ENCODE peak calls at places on chromosome 15, in four cellular contexts. J is GM12878, Z is K562, N is HepG2. M is an unnamed sample.

GRCh38 chr15:38782156-38782555 is 217.5 kb upstream of the RASGRP1 start:
- DNase-seq in Z (no peak), N (no peak), J (no peak), M (no peak)

GRCh38 chr15:40762919-40763800 is 708 bp upstream of the GCHFR start:
- DNase-seq in Z (peak), J (no peak), N (peak), M (peak)

GRCh38 chr15:93018574-93018973 is 70.4 kb downstream of the RGMA start:
- DNase-seq in J (no peak), Z (no peak), N (no peak), M (no peak)

GRCh38 chr15:78422571-78423340 is 15.3 kb upstream of the IREB2 start:
- DNase-seq in N (peak), Z (peak), J (no peak), M (peak)

GRCh38 chr15:63389902-63390301 is 8.3 kb upstream of the CA12 start:
- DNase-seq in N (peak), J (no peak), Z (peak), M (no peak)

GRCh38 chr15:67072951-67073350 is 7.5 kb downstream of the SMAD3 start:
- DNase-seq in N (no peak), J (no peak), Z (no peak), M (no peak)

GRCh38 chr15:78067328-78068241 is 9.9 kb downstream of the TBC1D2B start:
- DNase-seq in J (no peak), N (no peak), Z (no peak), M (peak)

GRCh38 chr15:90062023-90062728 is 40.1 kb downstream of the IDH2 start:
- DNase-seq in J (no peak), Z (peak), N (no peak), M (peak)

GRCh38 chr15:63522143-63522531 is 17.7 kb downstream of the USP3 start:
- DNase-seq in Z (no peak), J (no peak), N (no peak), M (no peak)

GRCh38 chr15:60804986-60805949 is 326.3 kb upstream of the ICE2 start:
- DNase-seq in Z (no peak), J (no peak), N (no peak), M (peak)

GRCh38 chr15:73927476-73928240 is 1.4 kb downstream of the LOXL1 start:
- DNase-seq in Z (peak), J (no peak), N (no peak), M (peak)

GRCh38 chr15:82312611-82313349 is 36.5 kb downstream of the GOLGA6L10 start:
- DNase-seq in N (no peak), Z (no peak), J (no peak), M (no peak)

GRCh38 chr15:40244961-40245523 is 6.2 kb downstream of the PAK6 start:
- DNase-seq in J (no peak), N (peak), Z (no peak), M (peak)

GRCh38 chr15:31503256-31503655 is 176.6 kb downstream of the KLF13 start:
- DNase-seq in N (no peak), J (no peak), Z (no peak), M (no peak)

GRCh38 chr15:92130244-92130643 is 263.4 kb upstream of the ST8SIA2 start:
- DNase-seq in Z (no peak), J (no peak), N (no peak), M (no peak)

GRCh38 chr15:74382004-74382816 is 14.8 kb upstream of the CYP11A1 start:
- DNase-seq in Z (peak), N (peak), J (no peak), M (peak)

GRCh38 chr15:65583701-65584100 is 27.2 kb downstream of the INTS14 start:
- DNase-seq in N (peak), J (peak), Z (no peak), M (no peak)

GRCh38 chr15:57625703-57626448 is 34.2 kb downstream of the MYZAP start:
- DNase-seq in N (no peak), J (no peak), Z (no peak), M (no peak)

GRCh38 chr15:68364028-68364659 is 67.8 kb downstream of the ITGA11 start:
- DNase-seq in Z (no peak), N (no peak), J (no peak), M (no peak)

GRCh38 chr15:77959094-77959879 is 118.2 kb downstream of the TBC1D2B start:
- DNase-seq in J (peak), Z (peak), N (peak), M (peak)

GRCh38 chr15:92683511-92683834 is 27.9 kb upstream of the FAM174B start:
- DNase-seq in J (no peak), N (peak), Z (no peak), M (peak)

GRCh38 chr15:88572030-88572333 is 25.5 kb upstream of the DET1 start:
- DNase-seq in Z (no peak), N (no peak), J (no peak), M (no peak)
- TF ChIP-seq NR2C2 in Z (no peak), N (no peak), J (no peak), M (no peak)

GRCh38 chr15:79878078-79878705 is 18.6 kb downstream of the MTHFS start:
- DNase-seq in Z (no peak), N (no peak), J (no peak), M (no peak)
- TF ChIP-seq CREM in Z (no peak), N (no peak), J (no peak), M (no peak)

GRCh38 chr15:69484837-69485236 is 32.2 kb downstream of the RPLP1 start:
- DNase-seq in Z (no peak), J (no peak), N (no peak), M (no peak)

GRCh38 chr15:69478259-69478687 is 25.7 kb downstream of the RPLP1 start:
- DNase-seq in J (no peak), N (peak), Z (peak), M (peak)

GRCh38 chr15:69480932-69481331 is 28.3 kb downstream of the RPLP1 start:
- DNase-seq in Z (no peak), J (no peak), N (no peak), M (no peak)

GRCh38 chr15:69479971-69480370 is 27.4 kb downstream of the RPLP1 start:
- DNase-seq in J (no peak), Z (no peak), N (no peak), M (no peak)

DNA sequence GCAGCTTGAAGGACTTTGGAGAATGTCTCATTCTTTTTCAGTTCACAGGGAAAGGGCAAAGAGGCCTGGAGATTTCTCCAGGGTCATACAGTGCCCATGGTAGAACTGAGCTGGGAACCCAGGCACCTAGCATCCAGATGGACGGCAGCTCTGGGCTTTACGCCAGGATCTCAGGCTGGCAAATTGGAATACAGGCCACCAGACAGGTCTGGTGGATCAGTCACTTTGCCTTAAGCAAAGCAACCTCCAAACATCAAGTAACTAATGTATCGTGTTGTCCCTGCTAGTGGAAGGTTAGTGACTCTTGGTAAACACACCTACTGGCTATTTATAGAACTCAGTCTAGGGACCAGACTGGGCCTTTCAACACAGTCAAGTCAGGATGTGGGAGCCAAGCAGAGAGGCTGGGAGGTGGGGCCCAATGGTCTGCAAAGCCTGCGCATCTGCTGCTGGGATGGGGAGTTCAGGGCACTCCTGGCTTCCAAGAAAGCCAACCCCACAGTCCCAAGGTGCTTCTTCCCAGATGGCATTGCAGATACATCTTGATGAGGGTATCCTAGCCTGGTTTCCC is 30.2 kb downstream of the RPLP1 start:
- DNase-seq in N (no peak), J (no peak), Z (no peak), M (no peak)
- TF ChIP-seq NR2C2 in N (no peak), J (no peak), Z (no peak), M (no peak)

DNA sequence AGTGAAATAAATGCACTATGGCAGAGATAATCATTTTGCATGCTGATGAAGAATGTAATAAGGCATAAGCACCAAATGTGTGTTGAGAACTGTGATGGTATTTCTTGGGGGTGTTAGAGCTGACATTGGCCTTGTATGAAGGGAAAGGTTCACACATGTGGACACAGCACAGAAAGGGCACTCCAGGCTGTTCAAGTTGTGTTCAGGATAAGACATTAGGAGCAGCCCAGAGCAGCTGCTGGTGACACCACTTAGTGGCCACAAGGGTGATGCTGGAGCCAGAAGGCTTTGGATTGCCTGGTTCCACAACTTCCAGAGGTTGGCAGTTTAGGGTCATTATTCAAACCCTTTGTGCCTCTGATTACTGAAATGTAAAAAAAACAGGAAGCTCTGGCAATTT is 155.4 kb downstream of the GOLGA6L6 start:
- DNase-seq in J (no peak), Z (no peak), N (no peak), M (no peak)
- TF ChIP-seq CREM in J (no peak), Z (no peak), N (no peak), M (no peak)

GRCh38 chr15:33200444-33200843 is 5.9 kb upstream of the FMN1 start:
- DNase-seq in N (peak), J (no peak), Z (no peak), M (no peak)
- TF ChIP-seq NR2C2 in N (no peak), J (no peak), Z (no peak), M (no peak)

GRCh38 chr15:48393650-48394049 is 62.4 kb downstream of the DUT start:
- DNase-seq in N (no peak), J (no peak), Z (no peak), M (no peak)

GRCh38 chr15:48396020-48396419 is 64.8 kb downstream of the DUT start:
- DNase-seq in N (no peak), Z (no peak), J (no peak), M (no peak)

GRCh38 chr15:48392356-48392755 is 61.1 kb downstream of the DUT start:
- DNase-seq in J (no peak), N (no peak), Z (no peak), M (no peak)

GRCh38 chr15:48395532-48396011 is 64.3 kb downstream of the DUT start:
- DNase-seq in Z (no peak), J (no peak), N (no peak), M (no peak)

DNA sequence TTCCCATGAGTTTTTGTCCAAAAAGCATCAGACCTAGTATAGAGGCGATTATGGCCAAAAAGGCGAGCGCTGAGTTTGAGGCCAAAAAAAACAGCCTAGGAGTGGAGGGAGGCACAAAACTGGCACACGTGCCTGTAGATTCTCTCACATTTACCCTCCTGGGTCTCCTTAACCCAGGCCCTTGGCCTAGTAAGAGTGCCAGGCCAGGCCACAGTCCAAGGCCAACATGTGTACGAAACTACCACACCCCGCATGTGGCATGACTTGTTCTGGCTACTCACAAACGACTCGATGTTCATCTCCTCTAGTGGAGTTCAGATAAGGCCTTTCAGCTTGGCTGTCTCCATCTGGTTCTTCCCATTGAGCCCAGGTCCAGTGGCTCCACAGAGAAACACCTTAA is 62.9 kb downstream of the DUT start:
- DNase-seq in Z (no peak), J (no peak), N (no peak), M (no peak)
- TF ChIP-seq CREM in Z (no peak), J (no peak), N (no peak), M (no peak)

GRCh38 chr15:96160269-96160668 is 170.2 kb upstream of the NR2F2 start:
- DNase-seq in J (no peak), Z (no peak), N (no peak), M (no peak)
- TF ChIP-seq NR2C2 in J (no peak), Z (no peak), N (no peak), M (no peak)

GRCh38 chr15:76501726-76502125 is 165.2 kb downstream of the ISL2 start:
- DNase-seq in J (no peak), N (no peak), Z (no peak), M (no peak)
- TF ChIP-seq CREM in J (no peak), N (no peak), Z (no peak), M (no peak)

GRCh38 chr15:88834211-88834812 is 31.1 kb downstream of the ACAN start:
- DNase-seq in J (no peak), N (no peak), Z (peak), M (peak)
- TF ChIP-seq NR2C2 in J (no peak), N (no peak), Z (no peak), M (no peak)

M was measured in WTC11.